ENCODE peak calls at places on chromosomes 12 and 14, in four cellular contexts. One of them, this sample, is unnamed.

GRCh38 chr12:55850893-55851292 is 8.2 kb upstream of the MMP19 start:
- DNase-seq in HL-60: no peak
- DNase-seq in nephron progenitor cell: no peak
- DNase-seq in bronchial epithelial cell: no peak
- DNase-seq in this sample: no peak

GRCh38 chr14:67622675-67623074 is 3.0 kb downstream of the ARG2 start:
- DNase-seq in nephron progenitor cell: peak; percentile 10
- DNase-seq in HL-60: no peak
- DNase-seq in bronchial epithelial cell: peak; percentile 87
- DNase-seq in this sample: peak; percentile 69

GRCh38 chr12:116969615-116970575 is 59.1 kb downstream of the FBXW8 start:
- DNase-seq in bronchial epithelial cell: no peak
- DNase-seq in HL-60: no peak
- DNase-seq in nephron progenitor cell: no peak
- DNase-seq in this sample: no peak

GRCh38 chr14:61527325-61528100 is 167.8 kb upstream of the HIF1A start:
- DNase-seq in bronchial epithelial cell: peak; percentile 83
- DNase-seq in nephron progenitor cell: no peak
- DNase-seq in HL-60: no peak
- DNase-seq in this sample: peak; percentile 80

GRCh38 chr12:1933342-1933992 is 15.0 kb upstream of the CACNA2D4 start:
- DNase-seq in bronchial epithelial cell: no peak
- DNase-seq in nephron progenitor cell: peak; percentile 37
- DNase-seq in HL-60: no peak
- DNase-seq in this sample: no peak

GRCh38 chr12:127355061-127355820 is 911.7 kb upstream of the TMEM132C start:
- DNase-seq in bronchial epithelial cell: peak; percentile 64
- DNase-seq in nephron progenitor cell: no peak
- DNase-seq in HL-60: no peak
- DNase-seq in this sample: peak; percentile 48

GRCh38 chr14:56891226-56891625 is 80.9 kb upstream of the OTX2 start:
- DNase-seq in HL-60: no peak
- DNase-seq in bronchial epithelial cell: no peak
- DNase-seq in nephron progenitor cell: no peak
- DNase-seq in this sample: no peak

GRCh38 chr14:96090441-96091148 is 51.4 kb downstream of the C14orf132 start:
- DNase-seq in bronchial epithelial cell: no peak
- DNase-seq in nephron progenitor cell: peak; percentile 37
- DNase-seq in HL-60: no peak
- DNase-seq in this sample: no peak

GRCh38 chr14:33040548-33041140 is 102.0 kb downstream of the NPAS3 start:
- DNase-seq in bronchial epithelial cell: no peak
- DNase-seq in HL-60: no peak
- DNase-seq in nephron progenitor cell: no peak
- DNase-seq in this sample: no peak

GRCh38 chr14:81385824-81386223 is 14.3 kb downstream of the STON2 start:
- DNase-seq in nephron progenitor cell: no peak
- DNase-seq in HL-60: no peak
- DNase-seq in bronchial epithelial cell: no peak
- DNase-seq in this sample: no peak

GRCh38 chr12:100268835-100269564 is 2.0 kb downstream of the SCYL2 start:
- DNase-seq in HL-60: peak; percentile 3
- DNase-seq in nephron progenitor cell: no peak
- DNase-seq in bronchial epithelial cell: peak; percentile 14
- DNase-seq in this sample: peak; percentile 8

GRCh38 chr12:18723752-18724151 is 14.1 kb downstream of the PLCZ1 start:
- DNase-seq in bronchial epithelial cell: peak; percentile 100
- DNase-seq in HL-60: no peak
- DNase-seq in nephron progenitor cell: no peak
- DNase-seq in this sample: peak; percentile 93

GRCh38 chr14:79248771-79249170 is 962.5 kb downstream of the DIO2 start:
- DNase-seq in nephron progenitor cell: no peak
- DNase-seq in bronchial epithelial cell: no peak
- DNase-seq in HL-60: no peak
- DNase-seq in this sample: no peak

GRCh38 chr12:32106153-32106516 is 512 bp upstream of the BICD1 start:
- DNase-seq in nephron progenitor cell: no peak
- DNase-seq in bronchial epithelial cell: no peak
- DNase-seq in HL-60: no peak
- DNase-seq in this sample: no peak

GRCh38 chr12:32107376-32108267 is 975 bp downstream of the BICD1 start:
- DNase-seq in nephron progenitor cell: peak; percentile 31
- DNase-seq in bronchial epithelial cell: peak; percentile 82
- DNase-seq in HL-60: no peak
- DNase-seq in this sample: peak; percentile 71

GRCh38 chr12:32104572-32105355 is 1.9 kb upstream of the BICD1 start:
- DNase-seq in HL-60: no peak
- DNase-seq in bronchial epithelial cell: no peak
- DNase-seq in nephron progenitor cell: no peak
- DNase-seq in this sample: no peak

GRCh38 chr12:32108829-32109228 is 2.2 kb downstream of the BICD1 start:
- DNase-seq in HL-60: no peak
- DNase-seq in bronchial epithelial cell: no peak
- DNase-seq in nephron progenitor cell: no peak
- DNase-seq in this sample: no peak

DNA sequence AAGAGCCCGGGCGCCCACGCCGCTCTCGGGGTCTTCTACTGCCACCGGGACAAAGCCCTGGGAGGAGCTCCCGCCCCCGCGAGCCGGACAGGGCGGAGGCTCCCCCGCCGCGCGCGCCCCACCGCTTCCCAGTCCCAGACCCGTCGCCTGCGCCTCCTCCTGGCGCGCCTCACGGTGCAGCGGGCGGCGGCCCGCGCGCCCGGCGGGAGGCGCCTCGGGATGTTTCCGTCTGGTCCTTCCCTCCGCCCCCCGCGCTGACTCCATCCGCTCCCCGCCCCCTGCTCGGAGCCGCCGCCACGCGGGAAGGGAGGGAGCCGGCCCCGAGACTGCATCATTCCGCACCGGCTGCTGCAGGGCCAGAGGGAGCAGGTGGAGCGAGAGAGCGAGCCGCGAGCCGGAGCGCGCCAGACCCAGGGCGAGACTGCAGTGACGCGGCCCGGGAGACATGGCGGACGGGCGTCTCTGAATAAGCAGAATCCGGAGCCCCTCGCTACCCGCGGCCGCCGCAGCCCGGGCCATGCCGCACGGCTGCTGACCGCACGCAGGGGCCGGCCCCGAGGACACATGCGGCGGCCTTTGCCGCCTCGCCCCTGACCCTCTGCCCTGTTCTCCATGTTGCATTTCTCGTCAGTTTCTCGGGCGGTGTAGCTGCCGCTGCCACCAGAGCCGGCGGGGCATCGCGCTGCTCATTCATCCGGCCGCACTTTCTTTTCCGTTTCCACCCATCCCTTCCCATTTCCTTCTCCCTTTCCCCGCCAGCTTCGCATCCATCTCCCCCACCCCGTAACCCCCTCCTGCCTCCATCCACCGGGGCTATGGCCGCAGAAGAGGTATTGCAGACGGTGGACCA is at the start of gene BICD1:
- DNase-seq in HL-60: peak; percentile 77
- DNase-seq in bronchial epithelial cell: peak; percentile 69
- DNase-seq in nephron progenitor cell: peak; percentile 88
- DNase-seq in this sample: peak; percentile 89
- TF ChIP-seq CTCF in HL-60: no peak
- TF ChIP-seq CTCF in bronchial epithelial cell: peak; percentile 21
- TF ChIP-seq CTCF in nephron progenitor cell: no peak
- TF ChIP-seq CTCF in this sample: peak; percentile 25

GRCh38 chr12:76348079-76348901 is at the start of gene BBS10:
- DNase-seq in HL-60: peak; percentile 97
- DNase-seq in bronchial epithelial cell: peak; percentile 85
- DNase-seq in nephron progenitor cell: peak; percentile 81
- DNase-seq in this sample: peak; percentile 92
- TF ChIP-seq CTCF in HL-60: no peak
- TF ChIP-seq CTCF in bronchial epithelial cell: peak; percentile 76
- TF ChIP-seq CTCF in nephron progenitor cell: no peak
- TF ChIP-seq CTCF in this sample: peak; percentile 40

DNA sequence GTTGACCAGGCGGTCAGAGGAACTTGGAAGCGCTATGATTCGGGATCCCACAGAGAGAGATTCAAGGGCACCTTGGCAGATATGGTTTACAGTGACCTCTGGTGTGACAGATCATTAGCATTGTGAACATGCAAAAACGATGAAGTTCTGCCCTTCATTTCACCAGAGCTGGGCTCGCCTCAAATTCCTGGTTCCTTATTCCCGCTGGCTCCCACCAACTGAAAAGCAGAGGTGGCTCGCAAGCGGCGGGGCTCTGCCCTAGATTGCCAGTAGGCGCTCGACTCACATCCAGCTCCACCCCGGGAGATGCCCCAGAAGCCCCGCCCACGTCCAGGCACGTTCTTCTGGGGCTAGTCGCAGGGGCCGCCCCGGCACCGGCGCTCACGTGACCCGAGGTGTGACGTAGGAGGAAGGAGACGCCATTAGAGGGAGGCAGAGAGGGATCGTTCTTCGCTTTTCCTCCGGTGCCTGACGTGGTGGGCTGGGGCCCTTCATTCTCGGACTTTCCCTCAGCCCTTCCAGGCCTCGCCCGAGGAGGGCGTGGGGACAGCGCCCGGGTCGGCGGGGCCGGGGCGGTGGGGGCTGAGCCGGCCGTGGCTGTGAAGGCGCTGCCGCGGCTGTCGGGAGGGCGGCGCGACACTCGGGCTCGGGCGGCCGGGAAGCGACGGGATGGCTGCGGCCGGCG is at the start of gene RAB21:
- DNase-seq in bronchial epithelial cell: peak; percentile 85
- DNase-seq in HL-60: peak; percentile 99
- DNase-seq in nephron progenitor cell: peak; percentile 98
- DNase-seq in this sample: peak; percentile 98
- TF ChIP-seq CTCF in bronchial epithelial cell: peak; percentile 6
- TF ChIP-seq CTCF in HL-60: no peak
- TF ChIP-seq CTCF in nephron progenitor cell: no peak
- TF ChIP-seq CTCF in this sample: no peak

GRCh38 chr14:92199763-92200162 is 78.0 kb downstream of the CPSF2 start:
- DNase-seq in HL-60: no peak
- DNase-seq in nephron progenitor cell: no peak
- DNase-seq in bronchial epithelial cell: no peak
- DNase-seq in this sample: no peak
- TF ChIP-seq CTCF in HL-60: no peak
- TF ChIP-seq CTCF in nephron progenitor cell: no peak
- TF ChIP-seq CTCF in bronchial epithelial cell: no peak
- TF ChIP-seq CTCF in this sample: no peak